ENCODE peak calls at places on chromosomes 11 and 22, in eight cellular contexts. O is stimulated activated CD8-positive, alpha-beta memory T cell treated with anti-CD3 and anti-CD28 coated beads, Interleukin-4, amount 100 ng/mL, for 48 hours; H is ureter; Y is Ammon's horn; I is cardiac muscle cell; F is A549; X is DMS153; E is HEK293T. N is an unnamed sample.

GRCh38 chr11:66443602-66444001 is 5.0 kb upstream of the MRPL11 start:
- DNase-seq in O (no peak), H (no peak), Y (peak), I (peak), F (peak), X (no peak), E (no peak), N (no peak)

GRCh38 chr11:35802672-35803071 is 140.1 kb downstream of the TRIM44 start:
- DNase-seq in O (no peak), H (no peak), Y (no peak), I (no peak), F (no peak), X (no peak), E (no peak), N (no peak)

GRCh38 chr11:1936781-1937615 is 10.1 kb upstream of the MRPL23 start:
- DNase-seq in O (no peak), H (peak), Y (no peak), I (no peak), F (no peak), X (no peak), E (no peak), N (peak)

GRCh38 chr11:35030716-35031213 is 108.2 kb upstream of the CD44 start:
- DNase-seq in O (no peak), H (no peak), Y (peak), I (peak), F (peak), X (no peak), E (peak), N (no peak)

GRCh38 chr22:22576244-22576988 is 17.4 kb upstream of the PRAME start:
- DNase-seq in O (peak), H (no peak), Y (peak), I (peak), F (peak), X (peak), E (peak), N (peak)

GRCh38 chr11:87173185-87174039 is 135.7 kb downstream of the TMEM135 start:
- DNase-seq in O (no peak), H (no peak), Y (peak), I (peak), F (peak), X (peak), E (peak), N (no peak)

GRCh38 chr11:64663656-64664055 is 59.3 kb downstream of the NRXN2 start:
- DNase-seq in O (no peak), H (no peak), Y (no peak), I (no peak), F (no peak), X (no peak), E (no peak), N (no peak)

GRCh38 chr11:114316980-114317675 is 20.9 kb downstream of the NNMT start:
- DNase-seq in O (no peak), H (no peak), Y (no peak), I (peak), F (no peak), X (no peak), E (no peak), N (no peak)

GRCh38 chr11:70109006-70109405 is 30.9 kb downstream of the ANO1 start:
- DNase-seq in O (no peak), H (no peak), Y (no peak), I (peak), F (no peak), X (no peak), E (no peak), N (peak)

GRCh38 chr11:66420671-66421476 is at the start of gene NPAS4:
- DNase-seq in O (no peak), H (no peak), Y (peak), I (no peak), F (no peak), X (peak), E (no peak), N (peak)

GRCh38 chr11:132686827-132687370 is 845.4 kb downstream of the OPCML start:
- DNase-seq in O (no peak), H (no peak), Y (no peak), I (peak), F (no peak), X (no peak), E (no peak), N (no peak)

GRCh38 chr11:33694346-33695050 is 6.1 kb downstream of the C11orf91 start:
- DNase-seq in O (no peak), H (no peak), Y (no peak), I (no peak), F (no peak), X (no peak), E (no peak), N (no peak)

GRCh38 chr11:76808158-76808557 is 25.0 kb downstream of the TSKU start:
- DNase-seq in O (no peak), H (no peak), Y (no peak), I (no peak), F (no peak), X (no peak), E (no peak), N (no peak)

GRCh38 chr11:74710291-74710938 is 20.8 kb downstream of the CHRDL2 start:
- DNase-seq in O (no peak), H (no peak), Y (no peak), I (peak), F (no peak), X (no peak), E (no peak), N (no peak)

GRCh38 chr11:84901986-84902385 is 725.2 kb downstream of the DLG2 start:
- DNase-seq in O (no peak), H (no peak), Y (peak), I (no peak), F (no peak), X (no peak), E (no peak), N (no peak)

GRCh38 chr11:5225480-5225871 is 1.4 kb downstream of the HBB start:
- DNase-seq in O (no peak), H (no peak), Y (no peak), I (no peak), F (no peak), X (no peak), E (no peak), N (no peak)

GRCh38 chr11:96050435-96051182 is 126.7 kb upstream of the MTMR2 start:
- DNase-seq in O (no peak), H (no peak), Y (no peak), I (peak), F (no peak), X (no peak), E (no peak), N (no peak)

GRCh38 chr11:8631395-8632110 is 37.5 kb upstream of the STK33 start:
- DNase-seq in O (no peak), H (no peak), Y (no peak), I (peak), F (no peak), X (no peak), E (no peak), N (no peak)

GRCh38 chr11:77604281-77604680 is 14.5 kb downstream of the AQP11 start:
- DNase-seq in O (no peak), H (no peak), Y (no peak), I (no peak), F (no peak), X (no peak), E (no peak), N (no peak)

GRCh38 chr22:43094085-43094484 is 4.9 kb upstream of the TTLL1 start:
- DNase-seq in O (no peak), H (no peak), Y (no peak), I (no peak), F (no peak), X (peak), E (no peak), N (no peak)

GRCh38 chr11:10415817-10416392 is 39.2 kb upstream of the AMPD3 start:
- DNase-seq in O (no peak), H (no peak), Y (no peak), I (no peak), F (no peak), X (no peak), E (no peak), N (no peak)

GRCh38 chr11:440065-441042 is 1.5 kb downstream of the ANO9 start:
- DNase-seq in O (no peak), H (no peak), Y (no peak), I (peak), F (no peak), X (no peak), E (no peak), N (no peak)

GRCh38 chr11:28835790-28836189 is 727.6 kb downstream of the METTL15 start:
- DNase-seq in O (no peak), H (no peak), Y (no peak), I (peak), F (no peak), X (no peak), E (no peak), N (no peak)

GRCh38 chr11:35593143-35593542 is 25.1 kb upstream of the FJX1 start:
- DNase-seq in O (no peak), H (no peak), Y (no peak), I (peak), F (no peak), X (no peak), E (no peak), N (no peak)

GRCh38 chr11:109552376-109552775 is 130.4 kb downstream of the C11orf87 start:
- DNase-seq in O (no peak), H (no peak), Y (no peak), I (peak), F (no peak), X (no peak), E (no peak), N (no peak)

GRCh38 chr11:114280696-114281095 is 15.5 kb upstream of the NNMT start:
- DNase-seq in O (peak), H (peak), Y (peak), I (peak), F (peak), X (peak), E (peak), N (peak)

GRCh38 chr22:48423481-48423901 is 1404.2 kb downstream of the BRD1 start:
- DNase-seq in O (no peak), H (no peak), Y (no peak), I (no peak), F (no peak), X (no peak), E (no peak), N (no peak)

GRCh38 chr22:41178425-41178975 is 26.6 kb upstream of the L3MBTL2 start:
- DNase-seq in O (no peak), H (no peak), Y (peak), I (no peak), F (no peak), X (no peak), E (no peak), N (no peak)

GRCh38 chr22:27670701-27671412 is 130.7 kb downstream of the MN1 start:
- DNase-seq in O (no peak), H (no peak), Y (peak), I (peak), F (no peak), X (no peak), E (peak), N (peak)

GRCh38 chr22:24894220-24894975 is 52.1 kb downstream of the LHFPL7 start:
- DNase-seq in O (no peak), H (peak), Y (peak), I (peak), F (peak), X (peak), E (no peak), N (peak)

GRCh38 chr22:37242395-37242918 is 1.6 kb downstream of the RAC2 start:
- DNase-seq in O (peak), H (peak), Y (peak), I (peak), F (no peak), X (no peak), E (no peak), N (no peak)

GRCh38 chr22:42684462-42685195 is 35.4 kb upstream of the CYB5R3 start:
- DNase-seq in O (no peak), H (no peak), Y (no peak), I (peak), F (no peak), X (no peak), E (no peak), N (no peak)

GRCh38 chr11:83195176-83195531 is 1.6 kb downstream of the ANKRD42 start:
- DNase-seq in O (no peak), H (no peak), Y (peak), I (no peak), F (peak), X (no peak), E (no peak), N (no peak)

N was measured in nephron progenitor cell.